ENCODE peak calls at places on chromosomes 12 and 14, in five cellular contexts. D is tibial nerve, S is A549, N is stomach, K is ovary. E is an unnamed sample. For H3K4me1, the result is how much of the 10 kb centered on the place peaks cover.

GRCh38 chr14:86237733-86238132 is 707.8 kb downstream of the FLRT2 start:
- DNase-seq in S (no peak), N (no peak), K (no peak), D (no peak), E (no peak)

GRCh38 chr12:49823951-49824350 is 4.3 kb downstream of the NCKAP5L start:
- DNase-seq in S (no peak), N (no peak), D (no peak), K (no peak), E (no peak)

GRCh38 chr12:41479431-41479830 is 291.3 kb downstream of the PDZRN4 start:
- DNase-seq in K (no peak), D (no peak), S (no peak), N (no peak), E (no peak)

GRCh38 chr14:65229431-65230286 is 127.3 kb upstream of the MAX start:
- DNase-seq in K (peak), D (peak), S (no peak), N (peak), E (peak)

GRCh38 chr14:55136241-55136640 is 7.2 kb downstream of the LGALS3 start:
- DNase-seq in K (no peak), N (no peak), D (no peak), S (no peak), E (no peak)

GRCh38 chr12:66636771-66637170 is 42.1 kb downstream of the GRIP1 start:
- DNase-seq in N (peak), K (no peak), S (no peak), D (no peak), E (no peak)

GRCh38 chr12:15982071-15982470 is 70.9 kb downstream of the DERA start:
- DNase-seq in K (peak), D (no peak), S (no peak), N (no peak), E (no peak)

GRCh38 chr12:12194206-12194605 is 72.6 kb downstream of the LRP6 start:
- DNase-seq in N (no peak), K (no peak), S (peak), D (no peak), E (no peak)

GRCh38 chr14:53316504-53316903 is 163.4 kb upstream of the DDHD1 start:
- DNase-seq in K (no peak), D (no peak), N (no peak), S (no peak), E (no peak)

GRCh38 chr12:76199808-76200207 is 115.3 kb upstream of the NAP1L1 start:
- DNase-seq in S (no peak), D (no peak), K (no peak), N (no peak), E (no peak)

GRCh38 chr14:90864741-90865140 is 48.5 kb upstream of the TTC7B start:
- DNase-seq in K (no peak), N (no peak), D (no peak), S (no peak), E (no peak)

GRCh38 chr14:23528555-23528954 is 23.0 kb downstream of the ZFHX2 start:
- DNase-seq in S (no peak), K (no peak), D (no peak), N (no peak), E (no peak)

GRCh38 chr12:90945070-90945649 is 9.8 kb downstream of the CCER1 start:
- DNase-seq in N (no peak), K (no peak), S (peak), D (no peak), E (no peak)
- TF ChIP-seq CTCF in N (peak), K (no peak), S (peak), D (peak), E (peak)

GRCh38 chr14:77026166-77026929 is 2.2 kb downstream of the IRF2BPL start:
- DNase-seq in N (peak), D (no peak), K (peak), S (peak), E (peak)

GRCh38 chr14:77028384-77029246 is at the start of gene IRF2BPL:
- DNase-seq in N (peak), S (peak), D (peak), K (peak), E (peak)

GRCh38 chr14:77025744-77026165 is 2.8 kb downstream of the IRF2BPL start:
- DNase-seq in D (no peak), S (peak), N (no peak), K (peak), E (peak)

GRCh38 chr14:77026930-77027537 is 1.5 kb downstream of the IRF2BPL start:
- DNase-seq in S (peak), K (peak), D (no peak), N (peak), E (peak)

DNA sequence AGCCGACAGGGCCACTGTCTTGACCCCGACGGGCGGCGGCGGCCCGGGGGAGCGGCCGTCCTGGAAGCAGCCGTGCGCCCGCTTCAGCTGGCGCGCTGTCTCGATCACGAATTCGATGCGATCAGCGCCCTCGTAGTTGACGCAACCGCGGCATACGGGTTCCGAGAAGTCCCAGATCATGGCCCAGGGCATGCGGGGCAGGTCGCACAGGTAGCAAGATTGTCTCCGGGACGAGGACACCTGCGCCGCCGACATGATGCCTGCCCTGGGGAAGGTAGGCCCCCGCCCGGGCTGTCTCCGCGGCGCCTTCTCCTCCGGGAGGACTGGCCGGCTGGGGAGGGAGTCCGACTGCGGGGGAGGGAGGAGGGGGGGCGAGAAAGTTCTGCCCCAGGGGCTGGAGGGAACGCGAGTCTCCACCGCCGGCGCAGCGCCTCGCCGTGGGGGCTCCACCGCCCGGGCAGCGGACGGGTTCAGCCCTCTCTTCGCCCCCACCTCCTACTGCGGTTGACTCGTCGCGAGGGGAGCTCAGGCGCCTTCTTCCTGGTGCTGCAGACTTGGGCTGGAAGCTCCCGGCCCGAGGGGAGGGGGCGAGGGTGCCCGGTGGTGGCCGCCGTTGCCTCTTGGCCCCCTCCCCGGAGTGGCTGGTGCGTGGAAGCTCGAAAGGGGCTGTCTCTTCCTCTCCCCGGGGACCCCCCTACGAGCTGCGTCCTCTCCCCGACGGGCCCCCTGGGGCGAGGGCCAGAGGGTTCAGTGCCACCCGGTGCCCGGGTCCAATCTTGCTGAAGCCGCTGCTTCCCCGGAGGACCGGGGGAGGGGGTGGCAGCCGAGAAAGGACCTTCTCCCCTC is 747 bp downstream of the IRF2BPL start:
- DNase-seq in N (peak), K (peak), D (no peak), S (peak), E (peak)
- TF ChIP-seq POLR2A in N (no peak), K (peak), D (peak), S (no peak), E (peak)

DNA sequence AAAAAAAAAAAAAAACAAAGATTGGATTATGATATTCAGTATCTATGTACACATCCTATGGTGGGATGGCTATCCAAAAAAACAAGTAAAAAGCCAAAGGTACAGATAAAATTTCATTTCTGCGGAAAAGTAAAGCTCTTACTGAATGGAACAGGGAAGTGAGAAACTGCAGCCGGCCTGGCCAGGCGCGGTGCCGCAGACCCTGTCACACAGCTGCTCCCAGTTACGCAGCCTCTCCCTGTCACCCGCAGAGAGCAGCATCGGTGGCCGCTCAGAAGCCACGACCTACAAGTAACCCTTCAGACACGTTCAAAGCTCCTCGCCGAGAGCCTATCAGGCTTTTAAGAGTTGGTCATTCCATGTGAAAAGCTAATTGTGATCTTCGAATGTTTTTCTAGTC is 10.9 kb upstream of the ANKLE2 start:
- DNase-seq in K (no peak), D (no peak), N (peak), S (no peak), E (no peak)
- H3K4me1 ChIP-seq in K (under half), D (under half), N (under half), S (under half), E (under half)

GRCh38 chr12:110861729-110862128 is 14.9 kb downstream of the CCDC63 start:
- DNase-seq in K (no peak), D (no peak), S (no peak), N (no peak), E (no peak)
- TF ChIP-seq CTCF in K (no peak), D (no peak), S (peak), N (no peak), E (no peak)

GRCh38 chr12:111201036-111201435 is 167.9 kb downstream of the PHETA1 start:
- DNase-seq in S (no peak), K (no peak), N (no peak), D (no peak), E (no peak)

GRCh38 chr12:111201495-111202236 is 167.2 kb downstream of the PHETA1 start:
- DNase-seq in N (no peak), K (no peak), S (no peak), D (no peak), E (no peak)

GRCh38 chr12:111202237-111202592 is 166.7 kb downstream of the PHETA1 start:
- DNase-seq in N (no peak), S (no peak), K (no peak), D (no peak), E (no peak)

GRCh38 chr12:111203969-111204368 is 164.9 kb downstream of the PHETA1 start:
- DNase-seq in K (no peak), N (no peak), S (no peak), D (no peak), E (peak)

DNA sequence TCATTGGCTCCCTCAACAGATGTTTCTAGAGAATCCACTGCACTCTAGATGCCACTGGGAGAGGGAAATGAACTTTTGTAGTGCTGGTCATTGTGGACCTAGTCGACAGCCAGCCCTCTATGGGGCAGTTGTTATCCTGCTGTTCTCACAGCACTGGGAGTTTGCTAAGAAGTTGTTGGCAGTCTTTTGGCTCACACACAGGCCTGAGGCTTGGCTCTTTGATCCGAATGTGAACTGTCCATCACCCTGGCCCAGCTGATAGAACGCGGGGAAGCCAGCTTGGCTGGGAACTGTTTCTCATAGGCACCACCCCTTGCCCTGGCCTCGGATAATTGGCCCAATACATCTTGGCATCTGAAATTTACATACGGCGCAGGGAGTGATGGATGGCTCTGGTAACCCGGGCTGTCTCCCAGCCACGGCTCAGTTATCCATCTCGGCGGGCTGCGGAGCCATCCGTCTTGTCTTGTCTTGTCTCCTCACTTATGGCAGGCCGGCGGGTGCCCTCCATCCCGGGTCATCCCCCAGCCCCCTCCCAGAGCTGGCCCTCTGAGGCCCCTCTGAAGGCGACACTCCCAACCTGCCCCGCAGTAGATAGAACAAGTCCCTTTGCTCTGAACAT is 164.1 kb downstream of the PHETA1 start:
- DNase-seq in K (no peak), D (no peak), N (no peak), S (no peak), E (no peak)
- TF ChIP-seq POLR2A in K (no peak), D (no peak), N (no peak), S (no peak), E (no peak)

DNA sequence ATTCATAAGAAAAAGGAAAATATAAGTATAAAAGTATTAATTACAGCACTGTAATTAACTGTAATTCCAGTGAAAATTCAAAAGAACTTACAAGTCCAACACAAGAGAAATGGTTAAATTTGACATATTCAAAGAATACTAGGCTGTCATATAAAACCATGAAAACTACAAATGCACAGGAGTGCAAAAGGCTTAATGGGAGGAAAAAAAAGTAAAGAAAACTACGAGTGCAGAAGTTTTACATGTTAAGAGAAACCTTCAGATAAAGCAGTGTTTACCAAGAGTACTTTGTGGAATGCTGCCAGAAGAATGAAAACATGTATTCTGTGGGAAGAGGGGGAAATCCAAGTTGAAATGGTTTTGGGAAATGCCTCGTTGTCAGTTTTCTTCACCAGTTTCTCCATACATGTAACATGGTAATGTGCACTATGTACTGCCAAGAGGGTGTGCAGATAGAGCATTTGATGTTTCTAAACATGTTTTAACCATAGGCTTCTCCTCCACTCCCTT is 9.1 kb downstream of the HEATR5A start:
- DNase-seq in S (no peak), N (no peak), K (no peak), D (no peak), E (no peak)
- H3K4me1 ChIP-seq in S (under half), N (under half), K (under half), D (under half), E (under half)

GRCh38 chr14:21863289-21863688 is 189.7 kb upstream of the OR4E1 start:
- DNase-seq in N (no peak), D (no peak), S (no peak), K (no peak), E (no peak)

GRCh38 chr14:21861153-21861552 is 187.5 kb upstream of the OR4E1 start:
- DNase-seq in D (no peak), K (no peak), N (no peak), S (no peak), E (no peak)

DNA sequence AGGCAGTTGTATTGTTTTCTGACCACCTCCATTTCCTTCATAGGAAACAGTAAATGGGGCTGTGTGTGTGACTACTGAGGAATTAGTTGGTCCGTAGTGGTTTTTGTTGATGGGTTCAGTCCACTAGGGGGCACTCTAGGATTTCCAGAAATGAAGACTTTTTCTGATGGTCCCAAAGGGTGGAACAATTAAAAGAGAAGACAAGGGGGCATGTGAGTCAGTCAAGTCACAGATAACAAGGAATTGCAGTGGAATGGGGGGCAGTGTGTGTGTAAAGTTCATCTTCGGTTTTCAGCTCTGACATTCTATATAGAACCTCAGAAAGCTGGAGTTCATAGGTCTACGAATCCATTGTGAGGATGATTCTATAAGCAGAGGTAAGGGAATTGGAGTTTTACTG is 186.6 kb upstream of the OR4E1 start:
- DNase-seq in S (peak), N (no peak), K (no peak), D (no peak), E (no peak)
- TF ChIP-seq CTCF in S (peak), N (peak), K (no peak), D (no peak), E (no peak)

DNA sequence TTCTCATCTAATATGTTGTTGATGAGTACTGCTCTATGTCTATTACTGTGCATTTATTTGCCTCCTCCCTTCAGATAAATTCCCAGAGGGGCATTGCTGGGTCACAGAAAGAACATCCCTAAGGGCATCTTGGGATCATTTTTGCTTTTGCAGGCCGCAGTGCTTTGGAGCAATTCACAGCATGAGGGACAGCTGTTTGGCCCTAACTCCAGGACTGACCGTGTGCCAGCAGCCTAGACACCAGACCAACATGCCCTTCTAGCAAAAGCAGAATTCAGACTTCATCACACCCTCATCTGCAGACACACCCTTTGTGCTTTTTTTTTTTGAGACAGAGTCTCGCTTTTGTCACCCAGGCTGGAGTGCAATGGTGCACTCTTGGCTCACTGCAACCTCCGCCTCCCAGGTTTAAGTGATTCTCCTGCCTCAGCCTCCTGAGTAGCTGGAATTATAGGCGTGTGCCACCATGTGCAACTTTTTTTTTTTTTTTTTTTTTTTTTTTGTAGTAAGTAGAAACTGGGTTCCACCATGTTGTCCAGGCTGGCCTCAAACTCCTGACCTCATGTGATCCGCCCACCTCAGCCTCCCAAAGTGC is 31.0 kb downstream of the RNF34 start:
- DNase-seq in S (no peak), D (no peak), N (no peak), K (no peak), E (no peak)
- TF ChIP-seq POLR2A in S (no peak), D (no peak), N (no peak), K (no peak), E (no peak)

GRCh38 chr12:25702553-25702952 is 149.5 kb upstream of the LMNTD1 start:
- DNase-seq in N (no peak), S (no peak), D (no peak), K (no peak), E (no peak)
- H3K4me1 ChIP-seq in N (under half), S (under half), D (under half), K (under half), E (under half)